ENCODE peak calls at places on chromosome 7, in five cellular contexts. One of them, this sample, is unnamed.

GRCh38 chr7:67625257-67625713 is 628.7 kb downstream of the TYW1 start:
- DNase-seq in heart left ventricle: peak
- DNase-seq in lower leg skin: peak
- DNase-seq in ovary: peak
- DNase-seq in suprapubic skin: peak
- DNase-seq in this sample: peak

GRCh38 chr7:48097511-48098231 is 8.6 kb downstream of the UPP1 start:
- DNase-seq in heart left ventricle: no peak
- DNase-seq in lower leg skin: no peak
- DNase-seq in ovary: no peak
- DNase-seq in suprapubic skin: no peak
- DNase-seq in this sample: no peak

GRCh38 chr7:15199482-15199881 is 296.9 kb upstream of the DGKB start:
- DNase-seq in heart left ventricle: no peak
- DNase-seq in lower leg skin: no peak
- DNase-seq in ovary: no peak
- DNase-seq in suprapubic skin: no peak
- DNase-seq in this sample: no peak

GRCh38 chr7:113561446-113561845 is 357.4 kb downstream of the PPP1R3A start:
- DNase-seq in heart left ventricle: no peak
- DNase-seq in lower leg skin: no peak
- DNase-seq in ovary: no peak
- DNase-seq in suprapubic skin: no peak
- DNase-seq in this sample: no peak

GRCh38 chr7:93117852-93118530 is at the start of gene SAMD9:
- DNase-seq in heart left ventricle: peak
- DNase-seq in lower leg skin: no peak
- DNase-seq in ovary: no peak
- DNase-seq in suprapubic skin: no peak
- DNase-seq in this sample: peak

GRCh38 chr7:90180649-90181048 is 26.4 kb downstream of the STEAP1 start:
- DNase-seq in heart left ventricle: no peak
- DNase-seq in lower leg skin: no peak
- DNase-seq in ovary: no peak
- DNase-seq in suprapubic skin: no peak
- DNase-seq in this sample: no peak

GRCh38 chr7:150428671-150429451 is 21.6 kb upstream of the GIMAP8 start:
- DNase-seq in heart left ventricle: peak
- DNase-seq in lower leg skin: peak
- DNase-seq in ovary: no peak
- DNase-seq in suprapubic skin: peak
- DNase-seq in this sample: peak

GRCh38 chr7:16926283-16926682 is 44.5 kb upstream of the AGR3 start:
- DNase-seq in heart left ventricle: peak
- DNase-seq in lower leg skin: no peak
- DNase-seq in ovary: no peak
- DNase-seq in suprapubic skin: no peak
- DNase-seq in this sample: peak

GRCh38 chr7:157271991-157272324 is 64.8 kb upstream of the DNAJB6 start:
- DNase-seq in heart left ventricle: peak
- DNase-seq in lower leg skin: peak
- DNase-seq in ovary: peak
- DNase-seq in suprapubic skin: no peak
- DNase-seq in this sample: peak

GRCh38 chr7:134963031-134963430 is 23.3 kb upstream of the AGBL3 start:
- DNase-seq in heart left ventricle: no peak
- DNase-seq in lower leg skin: no peak
- DNase-seq in ovary: no peak
- DNase-seq in suprapubic skin: no peak
- DNase-seq in this sample: no peak

GRCh38 chr7:69738396-69738889 is 140.2 kb downstream of the AUTS2 start:
- DNase-seq in heart left ventricle: no peak
- DNase-seq in lower leg skin: no peak
- DNase-seq in ovary: no peak
- DNase-seq in suprapubic skin: no peak
- DNase-seq in this sample: no peak

GRCh38 chr7:31782411-31782991 is 95.5 kb downstream of the PPP1R17 start:
- DNase-seq in heart left ventricle: no peak
- DNase-seq in lower leg skin: no peak
- DNase-seq in ovary: no peak
- DNase-seq in suprapubic skin: no peak
- DNase-seq in this sample: peak

GRCh38 chr7:135645296-135645904 is 16.9 kb upstream of the STMP1 start:
- DNase-seq in heart left ventricle: no peak
- DNase-seq in lower leg skin: no peak
- DNase-seq in ovary: no peak
- DNase-seq in suprapubic skin: no peak
- DNase-seq in this sample: no peak

GRCh38 chr7:26686448-26686981 is 177.9 kb downstream of the SKAP2 start:
- DNase-seq in heart left ventricle: no peak
- DNase-seq in lower leg skin: no peak
- DNase-seq in ovary: peak
- DNase-seq in suprapubic skin: no peak
- DNase-seq in this sample: peak

GRCh38 chr7:5222861-5223411 is 32.9 kb downstream of the WIPI2 start:
- DNase-seq in heart left ventricle: no peak
- DNase-seq in lower leg skin: no peak
- DNase-seq in ovary: no peak
- DNase-seq in suprapubic skin: no peak
- DNase-seq in this sample: no peak

DNA sequence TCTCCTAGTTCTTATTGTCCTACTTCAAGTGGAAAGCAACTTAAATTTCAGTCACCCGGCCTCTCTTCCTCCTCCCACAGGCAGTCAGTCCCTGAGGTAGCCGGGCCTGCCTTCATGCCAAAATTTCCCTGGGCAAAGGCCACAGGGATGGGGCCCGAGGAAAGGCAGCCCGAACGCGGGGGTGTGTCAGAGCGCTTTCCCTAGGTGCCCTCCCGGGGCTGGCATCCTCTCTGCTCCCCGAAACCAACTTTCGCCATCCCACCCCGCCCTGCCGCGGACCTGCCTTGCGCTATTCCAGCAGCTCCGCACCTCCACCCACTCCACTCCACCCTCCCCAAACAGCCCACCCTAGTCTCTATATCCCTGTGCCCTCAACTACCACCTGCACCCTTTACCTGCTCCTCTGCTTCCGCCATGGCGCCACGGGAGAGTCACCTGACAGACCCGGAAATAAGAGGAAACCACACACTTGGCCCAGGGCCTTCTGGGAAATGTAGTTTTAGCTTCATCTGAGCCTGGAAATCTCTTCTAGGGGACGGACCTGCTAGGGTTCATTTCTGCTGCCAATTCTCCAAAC is at the start of gene VPS41:
- DNase-seq in heart left ventricle: peak
- DNase-seq in lower leg skin: peak
- DNase-seq in ovary: peak
- DNase-seq in suprapubic skin: peak
- DNase-seq in this sample: peak
- TF ChIP-seq POLR2A in heart left ventricle: no peak
- TF ChIP-seq POLR2A in lower leg skin: no peak
- TF ChIP-seq POLR2A in ovary: no peak
- TF ChIP-seq POLR2A in suprapubic skin: no peak
- TF ChIP-seq POLR2A in this sample: peak

GRCh38 chr7:97024209-97025129 is at the start of gene DLX5:
- DNase-seq in heart left ventricle: no peak
- DNase-seq in lower leg skin: peak
- DNase-seq in ovary: peak
- DNase-seq in suprapubic skin: no peak
- DNase-seq in this sample: peak
- TF ChIP-seq POLR2A in heart left ventricle: no peak
- TF ChIP-seq POLR2A in lower leg skin: no peak
- TF ChIP-seq POLR2A in ovary: no peak
- TF ChIP-seq POLR2A in suprapubic skin: no peak
- TF ChIP-seq POLR2A in this sample: no peak

DNA sequence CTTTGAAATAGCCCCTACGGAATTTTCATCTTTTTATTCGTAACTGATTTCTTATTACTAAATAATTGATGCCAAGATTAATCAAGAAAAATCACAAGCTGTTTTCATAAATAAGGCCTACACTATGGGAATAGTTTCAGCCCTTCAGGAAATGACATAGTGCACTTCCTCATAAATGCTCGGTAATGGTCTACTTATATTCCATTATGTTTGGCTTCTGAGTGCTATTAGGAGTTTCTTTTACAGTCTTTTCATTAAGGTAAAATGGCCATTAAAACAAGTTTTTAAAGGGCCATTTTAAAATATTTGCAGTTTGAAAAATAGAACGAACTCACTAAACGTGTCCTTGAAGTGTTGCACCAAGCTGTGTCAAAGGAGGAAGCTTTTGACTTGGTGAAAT is 174.5 kb downstream of the DNAH11 start:
- DNase-seq in heart left ventricle: no peak
- DNase-seq in lower leg skin: no peak
- DNase-seq in ovary: no peak
- DNase-seq in suprapubic skin: no peak
- DNase-seq in this sample: no peak
- TF ChIP-seq POLR2A in heart left ventricle: no peak
- TF ChIP-seq POLR2A in lower leg skin: no peak
- TF ChIP-seq POLR2A in ovary: no peak
- TF ChIP-seq POLR2A in suprapubic skin: no peak
- TF ChIP-seq POLR2A in this sample: no peak

GRCh38 chr7:152133804-152134203 is 108.3 kb downstream of the GALNT11 start:
- DNase-seq in heart left ventricle: no peak
- DNase-seq in lower leg skin: no peak
- DNase-seq in ovary: no peak
- DNase-seq in suprapubic skin: no peak
- DNase-seq in this sample: no peak

GRCh38 chr7:152140067-152140466 is 114.6 kb downstream of the GALNT11 start:
- DNase-seq in heart left ventricle: no peak
- DNase-seq in lower leg skin: no peak
- DNase-seq in ovary: no peak
- DNase-seq in suprapubic skin: no peak
- DNase-seq in this sample: no peak

GRCh38 chr7:152140560-152140959 is 115.1 kb downstream of the GALNT11 start:
- DNase-seq in heart left ventricle: no peak
- DNase-seq in lower leg skin: no peak
- DNase-seq in ovary: no peak
- DNase-seq in suprapubic skin: no peak
- DNase-seq in this sample: no peak

GRCh38 chr7:152136623-152137022 is 111.1 kb downstream of the GALNT11 start:
- DNase-seq in heart left ventricle: no peak
- DNase-seq in lower leg skin: no peak
- DNase-seq in ovary: no peak
- DNase-seq in suprapubic skin: no peak
- DNase-seq in this sample: no peak

GRCh38 chr7:152137476-152138025 is 112.1 kb downstream of the GALNT11 start:
- DNase-seq in heart left ventricle: no peak
- DNase-seq in lower leg skin: no peak
- DNase-seq in ovary: no peak
- DNase-seq in suprapubic skin: no peak
- DNase-seq in this sample: no peak
- TF ChIP-seq POLR2A in heart left ventricle: no peak
- TF ChIP-seq POLR2A in lower leg skin: no peak
- TF ChIP-seq POLR2A in ovary: no peak
- TF ChIP-seq POLR2A in suprapubic skin: no peak
- TF ChIP-seq POLR2A in this sample: no peak

GRCh38 chr7:42212541-42213090 is 24.4 kb downstream of the GLI3 start:
- DNase-seq in heart left ventricle: no peak
- DNase-seq in lower leg skin: no peak
- DNase-seq in ovary: no peak
- DNase-seq in suprapubic skin: no peak
- DNase-seq in this sample: no peak
- TF ChIP-seq POLR2A in heart left ventricle: no peak
- TF ChIP-seq POLR2A in lower leg skin: no peak
- TF ChIP-seq POLR2A in ovary: no peak
- TF ChIP-seq POLR2A in suprapubic skin: no peak
- TF ChIP-seq POLR2A in this sample: no peak

GRCh38 chr7:28408105-28408973 is 4.0 kb upstream of the CREB5 start:
- DNase-seq in heart left ventricle: peak
- DNase-seq in lower leg skin: peak
- DNase-seq in ovary: peak
- DNase-seq in suprapubic skin: peak
- DNase-seq in this sample: peak
- TF ChIP-seq POLR2A in heart left ventricle: no peak
- TF ChIP-seq POLR2A in lower leg skin: no peak
- TF ChIP-seq POLR2A in ovary: no peak
- TF ChIP-seq POLR2A in suprapubic skin: no peak
- TF ChIP-seq POLR2A in this sample: no peak

This sample was measured in adrenal gland.